ENCODE peak calls at places on chromosomes 3 and 15, in four cellular contexts. D is glutamatergic neuron, Z is right lobe of liver, R is cardiac muscle cell. Q is an unnamed sample.

GRCh38 chr3:177772908-177773557 is 575.8 kb upstream of the TBL1XR1 start:
- DNase-seq in R (no peak), D (no peak), Z (no peak), Q (no peak)

GRCh38 chr3:99909714-99910508 is 92.2 kb downstream of the CMSS1 start:
- DNase-seq in R (no peak), Z (no peak), D (no peak), Q (no peak)

GRCh38 chr3:38738630-38739395 is 77.2 kb downstream of the SCN10A start:
- DNase-seq in R (peak; percentile 63), D (peak; percentile 62), Z (no peak), Q (peak; percentile 84)

GRCh38 chr3:50652709-50653108 is 22.0 kb upstream of the DOCK3 start:
- DNase-seq in D (no peak), R (peak; percentile 46), Z (no peak), Q (peak; percentile 33)

GRCh38 chr3:120820748-120821147 is 78.2 kb downstream of the GTF2E1 start:
- DNase-seq in R (no peak), Z (no peak), D (no peak), Q (no peak)

GRCh38 chr15:65305144-65305758 is 774 bp downstream of the RNU5B-1 start:
- DNase-seq in Z (peak; percentile 33), R (no peak), D (no peak), Q (no peak)

GRCh38 chr15:96406701-96407100 is 76.2 kb downstream of the NR2F2 start:
- DNase-seq in R (no peak), D (no peak), Z (no peak), Q (no peak)

GRCh38 chr15:38549222-38549621 is 15.4 kb downstream of the RASGRP1 start:
- DNase-seq in R (no peak), D (no peak), Z (no peak), Q (no peak)

GRCh38 chr15:41332788-41333527 is at the start of gene NUSAP1:
- DNase-seq in D (peak; percentile 52), R (no peak), Z (no peak), Q (no peak)

DNA sequence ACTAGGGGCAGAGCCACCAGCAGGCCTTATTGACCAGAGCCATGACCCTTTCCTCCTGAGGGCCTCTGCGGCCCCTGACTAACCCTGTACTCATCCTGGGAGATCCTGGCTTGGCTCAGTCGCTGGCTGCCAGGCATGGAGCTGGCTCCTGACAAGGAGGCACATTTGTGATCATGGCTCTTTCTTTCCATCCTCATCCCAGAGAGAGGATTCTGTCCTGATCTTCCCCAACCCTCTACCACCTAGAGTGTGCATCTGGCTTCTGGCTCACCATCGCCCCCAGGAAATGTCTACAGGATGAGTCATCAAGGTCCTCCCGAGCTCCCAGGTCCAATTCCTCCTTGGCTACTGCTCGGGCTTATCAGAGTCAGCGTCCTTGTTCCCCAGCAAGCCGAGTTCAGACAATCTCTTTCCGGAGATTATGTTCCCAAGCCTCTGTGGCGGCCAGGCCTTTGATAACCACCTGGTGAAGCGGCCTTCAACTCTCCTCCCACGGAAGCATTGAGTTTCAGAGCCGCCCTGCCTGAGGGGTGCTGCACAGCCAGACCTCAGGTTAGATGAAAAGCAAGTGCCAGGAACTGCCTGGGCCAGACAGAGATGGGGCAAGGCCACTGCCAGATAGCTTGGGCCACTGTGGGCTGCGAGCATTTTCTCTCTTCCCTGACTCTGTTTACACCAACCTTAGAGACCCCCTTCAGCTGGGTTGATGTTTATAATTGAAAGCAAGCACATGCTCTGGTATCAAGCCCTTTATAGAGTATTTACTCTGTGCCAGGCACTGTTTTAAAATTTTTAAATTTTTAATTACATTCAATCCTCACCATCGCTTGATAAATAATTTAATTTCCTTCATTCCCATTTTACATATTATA is 44.3 kb upstream of the MRPS22 start:
- DNase-seq in Z (no peak), D (no peak), R (no peak), Q (no peak)
- TF ChIP-seq CTCF in Z (no peak), D (no peak), R (no peak), Q (no peak)

GRCh38 chr3:127763816-127764215 is 58.5 kb downstream of the MGLL start:
- DNase-seq in Z (no peak), D (no peak), R (no peak), Q (no peak)

GRCh38 chr3:127763337-127763736 is 59.0 kb downstream of the MGLL start:
- DNase-seq in R (no peak), D (no peak), Z (no peak), Q (no peak)

GRCh38 chr3:127764301-127764700 is 58.0 kb downstream of the MGLL start:
- DNase-seq in Z (no peak), R (no peak), D (no peak), Q (no peak)

GRCh38 chr3:127762787-127763105 is 59.6 kb downstream of the MGLL start:
- DNase-seq in D (no peak), Z (no peak), R (no peak), Q (no peak)

GRCh38 chr3:127764841-127765362 is 57.4 kb downstream of the MGLL start:
- DNase-seq in R (no peak), D (no peak), Z (no peak), Q (no peak)
- TF ChIP-seq CTCF in R (no peak), D (no peak), Z (no peak), Q (no peak)

GRCh38 chr15:95328559-95328958 is 1001.9 kb upstream of the NR2F2 start:
- DNase-seq in D (no peak), Z (no peak), R (no peak), Q (no peak)
- TF ChIP-seq CTCF in D (peak; percentile 4), Z (no peak), R (no peak), Q (peak; percentile 40)

DNA sequence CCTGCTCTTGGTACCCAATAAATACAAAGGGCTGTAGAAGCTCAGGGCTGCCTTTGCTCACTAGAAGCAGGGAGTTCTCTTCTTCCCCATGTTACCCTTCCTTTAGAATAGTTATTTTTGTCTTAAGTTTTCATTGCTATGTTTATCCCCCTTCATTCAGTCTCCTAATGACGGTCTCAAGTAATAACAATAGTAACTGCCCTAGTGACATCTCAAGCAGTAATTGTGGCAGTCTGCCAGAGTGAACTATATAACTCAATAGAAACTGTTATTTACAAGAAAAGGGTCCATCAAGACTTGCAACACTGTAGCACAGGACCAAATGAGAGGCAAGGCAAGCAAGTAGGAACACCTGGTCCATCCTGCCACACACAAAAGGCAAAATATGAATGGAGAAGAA is 32.5 kb upstream of the SIN3A start:
- DNase-seq in R (no peak), D (no peak), Z (no peak), Q (no peak)
- TF ChIP-seq CTCF in R (no peak), D (no peak), Z (no peak), Q (no peak)

GRCh38 chr15:45885801-45886200 is 251.0 kb downstream of the SQOR start:
- DNase-seq in R (no peak), D (no peak), Z (no peak), Q (no peak)
- TF ChIP-seq CTCF in R (no peak), D (no peak), Z (no peak), Q (no peak)

GRCh38 chr15:69722924-69723323 is 270.3 kb downstream of the RPLP1 start:
- DNase-seq in R (no peak), Z (no peak), D (no peak), Q (no peak)

GRCh38 chr15:69723404-69724097 is 270.9 kb downstream of the RPLP1 start:
- DNase-seq in D (no peak), R (peak; percentile 13), Z (no peak), Q (no peak)

GRCh38 chr15:69718445-69718844 is 265.8 kb downstream of the RPLP1 start:
- DNase-seq in D (no peak), R (no peak), Z (no peak), Q (no peak)

GRCh38 chr15:69718916-69719315 is 266.3 kb downstream of the RPLP1 start:
- DNase-seq in Z (no peak), R (no peak), D (no peak), Q (no peak)

GRCh38 chr15:69719527-69719926 is 266.9 kb downstream of the RPLP1 start:
- DNase-seq in Z (no peak), D (no peak), R (no peak), Q (no peak)
- TF ChIP-seq CTCF in Z (no peak), D (no peak), R (no peak), Q (no peak)

DNA sequence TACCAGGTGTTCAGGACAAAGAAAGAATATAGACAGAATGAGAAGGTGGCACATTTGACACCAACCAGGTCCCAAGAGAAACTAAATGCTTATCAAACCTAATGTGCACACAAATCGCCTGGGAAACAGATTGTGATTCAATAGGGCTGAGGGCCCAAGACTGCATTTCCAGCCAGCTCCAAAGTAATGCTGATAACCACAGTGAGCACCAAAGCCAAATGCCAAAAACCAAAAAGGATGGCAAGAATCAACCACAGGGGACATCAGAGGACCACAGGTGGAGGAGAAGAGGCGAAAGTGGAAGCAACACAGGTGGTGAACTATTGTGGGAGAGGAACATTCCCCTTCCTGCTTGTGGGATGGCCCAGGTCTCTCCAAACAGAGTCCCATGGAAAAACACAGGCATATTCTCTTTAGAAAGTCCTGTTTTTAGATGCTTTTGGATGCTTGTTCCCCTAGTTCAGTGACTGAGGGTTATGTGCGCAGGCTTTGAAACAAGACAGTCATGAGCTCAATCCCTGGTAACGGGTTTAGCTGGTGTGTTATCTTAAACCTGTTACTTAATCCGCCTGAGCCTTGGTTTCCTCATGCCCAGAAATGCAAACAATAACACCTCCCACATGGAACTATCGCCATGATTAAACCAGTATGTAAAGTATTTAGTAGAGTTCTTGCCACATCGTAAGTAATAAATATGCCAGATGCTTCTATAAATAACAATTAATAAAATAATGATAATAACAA is 241.7 kb downstream of the ATP8B4 start:
- DNase-seq in D (no peak), R (no peak), Z (no peak), Q (no peak)
- TF ChIP-seq CTCF in D (no peak), R (no peak), Z (no peak), Q (no peak)

DNA sequence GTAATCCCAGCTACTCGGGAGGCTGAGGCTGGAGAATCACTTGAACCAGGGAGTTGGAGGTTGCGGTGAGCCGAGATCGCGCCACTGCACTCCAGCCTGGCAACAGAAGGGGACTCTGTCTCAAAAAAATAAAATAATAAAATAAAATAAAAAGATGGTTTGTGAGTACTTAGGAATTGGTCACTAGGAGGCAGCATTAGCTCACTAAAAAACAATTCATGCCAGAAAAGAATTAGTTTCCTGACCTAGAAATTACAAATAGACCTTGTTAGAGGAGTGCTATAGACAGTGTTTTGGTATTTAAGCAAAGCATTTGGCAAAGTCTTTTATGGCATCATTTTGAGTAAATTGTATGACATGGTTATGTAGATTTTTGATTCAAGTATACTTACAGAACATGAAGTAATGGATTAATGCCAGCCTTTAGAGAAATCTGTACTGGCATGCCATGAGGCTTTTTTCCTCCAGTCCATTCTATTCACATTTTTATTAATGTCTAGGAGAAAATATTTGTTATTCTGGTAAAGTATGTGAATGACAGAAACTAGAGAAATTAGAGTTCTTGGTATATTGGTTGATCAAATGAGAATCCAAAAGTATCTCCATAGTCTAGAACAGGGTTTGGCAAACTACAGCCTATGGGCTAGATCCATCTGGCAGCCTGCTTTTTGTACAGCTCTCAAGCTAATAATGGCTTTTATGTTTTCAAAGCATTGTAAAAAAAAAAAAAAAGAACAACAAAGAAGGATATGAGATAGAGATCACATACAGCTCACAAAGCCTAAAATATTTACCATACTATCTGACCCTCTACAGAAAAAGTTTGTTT is 81.6 kb downstream of the LRRC49 start:
- DNase-seq in Z (no peak), D (no peak), R (peak; percentile 25), Q (no peak)
- TF ChIP-seq CTCF in Z (peak; percentile 35), D (peak; percentile 51), R (peak; percentile 45), Q (peak; percentile 58)

GRCh38 chr15:48962662-48963523 is 826 bp downstream of the SHC4 start:
- DNase-seq in R (peak; percentile 58), Z (peak; percentile 65), D (peak; percentile 53), Q (peak; percentile 52)

GRCh38 chr15:48966595-48967301 is 3.0 kb upstream of the SHC4 start:
- DNase-seq in R (no peak), D (no peak), Z (no peak), Q (no peak)

GRCh38 chr15:48965972-48966371 is 2.3 kb upstream of the SHC4 start:
- DNase-seq in Z (no peak), R (no peak), D (no peak), Q (no peak)

GRCh38 chr15:48964898-48965297 is 1.2 kb upstream of the SHC4 start:
- DNase-seq in D (no peak), R (no peak), Z (no peak), Q (no peak)

GRCh38 chr15:48963524-48964113 is at the start of gene SHC4:
- DNase-seq in Z (peak; percentile 65), D (peak; percentile 63), R (peak; percentile 67), Q (peak; percentile 58)
- TF ChIP-seq CTCF in Z (no peak), D (no peak), R (peak; percentile 38), Q (peak; percentile 5)

Q was measured in endothelial cell.